ENCODE peak calls at places on chromosome 21, in eight cellular contexts. O, I, B, K, S, P, R and L are unnamed samples.
A peak's percentile ranks its signal among the peaks of the same experiment; 100 is the strongest.

GRCh38 chr21:14562959-14563358 is 16.8 kb upstream of the SAMSN1 start:
- DNase-seq in O (no peak), K (no peak), P (no peak), S (no peak), B (no peak), I (no peak), R (no peak), L (no peak)

GRCh38 chr21:44649701-44650100 is 3.5 kb downstream of the KRTAP10-11 start:
- DNase-seq in P (no peak), K (no peak), I (no peak), R (no peak), B (no peak), O (no peak), S (no peak), L (no peak)

GRCh38 chr21:29181799-29182470 is 51.5 kb downstream of the MAP3K7CL start:
- DNase-seq in O (no peak), S (peak; percentile 87), K (no peak), B (no peak), P (peak; percentile 36), I (no peak), R (peak; percentile 70), L (peak; percentile 93)

GRCh38 chr21:44449473-44450363 is 5.6 kb upstream of the LRRC3 start:
- DNase-seq in O (no peak), I (peak; percentile 62), P (no peak), B (no peak), S (no peak), K (no peak), R (no peak), L (no peak)

GRCh38 chr21:42666023-42666747 is 12.8 kb downstream of the PDE9A start:
- DNase-seq in R (peak; percentile 69), S (no peak), K (peak; percentile 53), P (no peak), I (peak; percentile 46), B (no peak), O (no peak), L (no peak)

GRCh38 chr21:15282666-15283065 is 217.9 kb upstream of the NRIP1 start:
- DNase-seq in O (no peak), B (no peak), K (no peak), R (no peak), P (no peak), I (no peak), S (no peak), L (no peak)

GRCh38 chr21:36749935-36750578 is 51.1 kb downstream of the SIM2 start:
- DNase-seq in S (no peak), B (no peak), K (peak; percentile 79), P (no peak), O (no peak), R (no peak), I (no peak), L (no peak)

GRCh38 chr21:40685121-40685630 is 161.8 kb downstream of the DSCAM start:
- DNase-seq in S (no peak), R (no peak), P (no peak), B (no peak), K (no peak), I (no peak), O (no peak), L (no peak)

GRCh38 chr21:28100366-28100765 is 892.3 kb downstream of the LTN1 start:
- DNase-seq in P (no peak), K (no peak), O (no peak), R (no peak), B (no peak), I (no peak), S (no peak), L (no peak)

GRCh38 chr21:37155216-37155615 is 82.2 kb downstream of the TTC3 start:
- DNase-seq in O (no peak), R (no peak), B (no peak), S (peak; percentile 22), I (no peak), K (no peak), P (no peak), L (no peak)

GRCh38 chr21:36567216-36567917 is 87.4 kb upstream of the CLDN14 start:
- DNase-seq in B (no peak), R (no peak), K (no peak), O (no peak), S (no peak), I (no peak), P (no peak), L (no peak)

GRCh38 chr21:31337991-31338891 is 5.8 kb downstream of the TIAM1 start:
- DNase-seq in B (no peak), R (no peak), P (no peak), I (no peak), O (no peak), S (no peak), K (no peak), L (no peak)

GRCh38 chr21:31332525-31332924 is 11.5 kb downstream of the TIAM1 start:
- DNase-seq in B (no peak), O (no peak), R (no peak), S (no peak), I (no peak), K (no peak), P (no peak), L (no peak)

GRCh38 chr21:36452281-36452680 is 27.6 kb downstream of the CLDN14 start:
- DNase-seq in R (no peak), B (no peak), K (no peak), P (no peak), O (no peak), I (no peak), S (no peak), L (no peak)

GRCh38 chr21:42704861-42705260 is 51.4 kb downstream of the PDE9A start:
- DNase-seq in K (no peak), I (no peak), P (no peak), R (no peak), S (no peak), O (no peak), B (no peak), L (no peak)

GRCh38 chr21:45497846-45498645 is 44.2 kb downstream of the SLC19A1 start:
- DNase-seq in O (no peak), K (no peak), R (no peak), P (no peak), I (peak; percentile 48), B (no peak), S (no peak), L (no peak)

GRCh38 chr21:31665397-31665796 is 5.9 kb downstream of the SOD1 start:
- DNase-seq in K (no peak), R (no peak), P (no peak), I (no peak), S (peak; percentile 26), B (no peak), O (no peak), L (no peak)

GRCh38 chr21:42818328-42818749 is 61.0 kb downstream of the WDR4 start:
- DNase-seq in R (peak; percentile 46), K (peak; percentile 69), B (peak; percentile 48), P (peak; percentile 33), O (no peak), I (no peak), S (peak; percentile 32), L (no peak)

GRCh38 chr21:39340687-39341086 is 8.2 kb downstream of the HMGN1 start:
- DNase-seq in I (no peak), K (no peak), P (no peak), R (no peak), S (no peak), B (no peak), O (no peak), L (no peak)

GRCh38 chr21:31741116-31741515 is 9.2 kb upstream of the SCAF4 start:
- DNase-seq in O (no peak), R (no peak), B (no peak), K (no peak), P (no peak), I (no peak), S (no peak), L (no peak)

GRCh38 chr21:44869860-44870747 is 3.4 kb downstream of the PTTG1IP start:
- DNase-seq in P (peak; percentile 93), I (no peak), B (no peak), S (peak; percentile 99), O (no peak), K (no peak), R (peak; percentile 80), L (peak; percentile 95)

GRCh38 chr21:35547946-35548774 is 499.1 kb upstream of the RUNX1 start:
- DNase-seq in O (no peak), K (no peak), I (no peak), S (no peak), P (no peak), R (no peak), B (no peak), L (no peak)

GRCh38 chr21:45505416-45506021 is 36.7 kb downstream of the SLC19A1 start:
- DNase-seq in K (no peak), S (no peak), I (peak; percentile 66), B (no peak), O (no peak), R (no peak), P (no peak), L (no peak)

GRCh38 chr21:15495965-15496364 is 233.8 kb upstream of the USP25 start:
- DNase-seq in R (no peak), K (no peak), O (no peak), B (no peak), S (peak; percentile 51), I (no peak), P (no peak), L (peak; percentile 13)

GRCh38 chr21:34157456-34158025 is 84.2 kb downstream of the MRPS6 start:
- DNase-seq in O (no peak), R (no peak), I (no peak), P (no peak), K (no peak), B (no peak), S (no peak), L (peak; percentile 14)

GRCh38 chr21:42002421-42002958 is 7.7 kb downstream of the ZBTB21 start:
- DNase-seq in I (no peak), S (peak; percentile 95), B (peak; percentile 41), K (no peak), O (no peak), R (peak; percentile 52), P (no peak), L (peak; percentile 91)

GRCh38 chr21:18218331-18218730 is 26.3 kb upstream of the CHODL start:
- DNase-seq in O (no peak), S (no peak), B (no peak), P (no peak), R (no peak), I (no peak), K (no peak), L (no peak)

GRCh38 chr21:34243562-34243961 is 120.2 kb upstream of the KCNE2 start:
- DNase-seq in O (no peak), I (no peak), K (peak; percentile 50), B (no peak), R (peak; percentile 26), P (peak; percentile 19), S (peak; percentile 25), L (peak; percentile 11)

GRCh38 chr21:38355992-38356781 is 99.4 kb downstream of the KCNJ15 start:
- DNase-seq in B (peak; percentile 56), I (peak; percentile 92), P (peak; percentile 23), K (peak; percentile 90), R (peak; percentile 83), O (peak; percentile 19), S (peak; percentile 73), L (peak; percentile 60)

GRCh38 chr21:45417951-45418300 is 13.0 kb downstream of the COL18A1 start:
- DNase-seq in K (peak; percentile 8), B (no peak), S (no peak), I (peak; percentile 60), O (no peak), P (no peak), R (no peak), L (no peak)

GRCh38 chr21:43893536-43894205 is 28.6 kb downstream of the AGPAT3 start:
- DNase-seq in B (no peak), O (no peak), S (no peak), P (no peak), I (no peak), K (no peak), R (no peak), L (no peak)

GRCh38 chr21:32216293-32216692 is 62.6 kb downstream of the MIS18A start:
- DNase-seq in S (no peak), P (no peak), B (no peak), I (no peak), R (no peak), O (no peak), K (no peak), L (no peak)